ENCODE peak calls at places on chromosomes 2 and 18, in eight cellular contexts. Q is glutamatergic neuron; P is stimulated activated naive B cell treated with anti-CD40 and anti-IgM and Interleukin-4, amounts not matched to agents 10 μg/mL and 1 μg/mL and 100 μg/mL, for 72 hours; G is stimulated activated CD8-positive, alpha-beta memory T cell treated with anti-CD3 and anti-CD28 coated beads, Interleukin-12 subunit alpha, Interleukin-12 subunit beta, amount 100 ng/mL, for 1 hour; D is dermis blood vessel endothelial cell; Y is amniotic stem cell; X is IMR-90; E is NCI-H446. F is an unnamed sample.

GRCh38 chr2:60560734-60561649 is 7.5 kb upstream of the BCL11A start:
- DNase-seq in Q (no peak), P (no peak), G (no peak), D (peak), Y (no peak), X (no peak), E (no peak), F (no peak)

GRCh38 chr2:231646471-231646870 is 53.8 kb downstream of the TEX44 start:
- DNase-seq in Q (no peak), P (no peak), G (no peak), D (no peak), Y (no peak), X (no peak), E (no peak), F (no peak)

GRCh38 chr2:5725794-5726463 is 33.7 kb downstream of the SOX11 start:
- DNase-seq in Q (peak), P (no peak), G (no peak), D (no peak), Y (no peak), X (no peak), E (no peak), F (peak)

GRCh38 chr2:105924271-105924670 is 179.6 kb downstream of the NCK2 start:
- DNase-seq in Q (no peak), P (no peak), G (no peak), D (no peak), Y (no peak), X (no peak), E (no peak), F (no peak)

GRCh38 chr2:10287766-10288165 is 14.9 kb upstream of the HPCAL1 start:
- DNase-seq in Q (no peak), P (no peak), G (no peak), D (no peak), Y (no peak), X (no peak), E (no peak), F (no peak)

GRCh38 chr18:11976882-11977281 is 4.4 kb upstream of the IMPA2 start:
- DNase-seq in Q (no peak), P (no peak), G (no peak), D (no peak), Y (no peak), X (peak), E (no peak), F (no peak)

GRCh38 chr2:24111407-24111861 is 11.7 kb downstream of the PFN4 start:
- DNase-seq in Q (no peak), P (no peak), G (no peak), D (no peak), Y (no peak), X (peak), E (no peak), F (no peak)

GRCh38 chr2:203840816-203841215 is 26.8 kb upstream of the CTLA4 start:
- DNase-seq in Q (no peak), P (no peak), G (no peak), D (no peak), Y (no peak), X (no peak), E (no peak), F (no peak)

F was measured in WTC11.